ENCODE peak calls at places on chromosomes 1 and 21, in nine cellular contexts. T is AG09309, M is psoas muscle, G is GM23248, Z is fibroblast of mammary gland, H is heart right ventricle, X is neuronal stem cell, A is right cardiac atrium, W is adrenal gland. C is an unnamed sample.

GRCh38 chr21:25107708-25108107 is 499.6 kb downstream of the MRPL39 start:
- DNase-seq in T (no peak), M (no peak), G (peak), Z (peak), H (no peak), X (no peak), A (no peak), W (no peak), C (no peak)

GRCh38 chr1:1899967-1900327 is 9.1 kb upstream of the GNB1 start:
- DNase-seq in T (no peak), M (peak), G (no peak), Z (no peak), H (no peak), X (no peak), A (no peak), W (no peak), C (no peak)

GRCh38 chr1:210944255-210944654 is 189.7 kb downstream of the KCNH1 start:
- DNase-seq in T (no peak), M (no peak), G (no peak), Z (no peak), H (no peak), X (no peak), A (no peak), W (no peak), C (no peak)

GRCh38 chr21:18529253-18529652 is 125.7 kb upstream of the TMPRSS15 start:
- DNase-seq in T (no peak), M (no peak), G (peak), Z (peak), H (no peak), X (no peak), A (no peak), W (no peak), C (no peak)

GRCh38 chr1:30514945-30515344 is 208.4 kb downstream of the MATN1 start:
- DNase-seq in T (no peak), M (no peak), G (no peak), Z (no peak), H (no peak), X (no peak), A (no peak), W (no peak), C (peak)

GRCh38 chr1:79090985-79091384 is 84.5 kb upstream of the ADGRL4 start:
- DNase-seq in T (no peak), M (no peak), G (no peak), Z (peak), H (no peak), X (no peak), A (no peak), W (no peak), C (no peak)

GRCh38 chr1:31934706-31935629 is 3.2 kb downstream of the PTP4A2 start:
- DNase-seq in T (no peak), M (no peak), G (peak), Z (peak), H (no peak), X (no peak), A (no peak), W (no peak), C (no peak)

GRCh38 chr21:16650984-16651383 is 861.9 kb upstream of the CXADR start:
- DNase-seq in T (no peak), M (no peak), G (no peak), Z (no peak), H (no peak), X (no peak), A (no peak), W (no peak), C (no peak)

GRCh38 chr1:199084293-199084692 is 445.5 kb downstream of the PTPRC start:
- DNase-seq in T (peak), M (no peak), G (peak), Z (peak), H (no peak), X (no peak), A (no peak), W (no peak), C (no peak)

GRCh38 chr1:231192620-231193163 is 30.8 kb downstream of the TRIM67 start:
- DNase-seq in T (no peak), M (no peak), G (no peak), Z (peak), H (peak), X (no peak), A (peak), W (peak), C (no peak)

GRCh38 chr1:113850127-113850796 is 21.2 kb downstream of the PTPN22 start:
- DNase-seq in T (no peak), M (no peak), G (no peak), Z (no peak), H (no peak), X (no peak), A (no peak), W (no peak), C (no peak)

GRCh38 chr1:197235355-197235754 is 32.7 kb upstream of the CRB1 start:
- DNase-seq in T (no peak), M (no peak), G (no peak), Z (peak), H (no peak), X (no peak), A (no peak), W (no peak), C (no peak)

GRCh38 chr21:41786521-41786987 is 19.7 kb upstream of the RIPK4 start:
- DNase-seq in T (peak), M (no peak), G (peak), Z (no peak), H (no peak), X (no peak), A (no peak), W (no peak), C (no peak)

GRCh38 chr1:9250586-9251381 is 16.2 kb downstream of the H6PD start:
- DNase-seq in T (no peak), M (peak), G (no peak), Z (peak), H (no peak), X (no peak), A (no peak), W (peak), C (peak)

GRCh38 chr1:113008365-113008714 is 52.3 kb upstream of the SLC16A1 start:
- DNase-seq in T (no peak), M (no peak), G (no peak), Z (no peak), H (no peak), X (no peak), A (no peak), W (no peak), C (no peak)

GRCh38 chr21:41254090-41254700 is 62.4 kb upstream of the FAM3B start:
- DNase-seq in T (no peak), M (no peak), G (peak), Z (peak), H (no peak), X (no peak), A (no peak), W (no peak), C (no peak)

GRCh38 chr21:45326834-45327457 is 39.3 kb upstream of the POFUT2 start:
- DNase-seq in T (no peak), M (no peak), G (no peak), Z (no peak), H (no peak), X (no peak), A (peak), W (no peak), C (no peak)

GRCh38 chr1:220370041-220370700 is 97.9 kb upstream of the RAB3GAP2 start:
- DNase-seq in T (peak), M (peak), G (peak), Z (peak), H (peak), X (no peak), A (no peak), W (no peak), C (no peak)

GRCh38 chr1:230809205-230809990 is 58.9 kb downstream of the C1orf198 start:
- DNase-seq in T (no peak), M (no peak), G (no peak), Z (no peak), H (no peak), X (no peak), A (no peak), W (no peak), C (no peak)

GRCh38 chr1:213987422-213987875 is 324 bp upstream of the PROX1 start:
- DNase-seq in T (no peak), M (no peak), G (peak), Z (peak), H (no peak), X (no peak), A (no peak), W (no peak), C (no peak)

GRCh38 chr1:111481387-111482221 is 7.8 kb downstream of the C1orf162 start:
- DNase-seq in T (no peak), M (peak), G (peak), Z (peak), H (peak), X (peak), A (peak), W (peak), C (peak)

GRCh38 chr1:156848461-156849150 is 10.3 kb downstream of the INSRR start:
- DNase-seq in T (no peak), M (peak), G (peak), Z (no peak), H (no peak), X (no peak), A (no peak), W (no peak), C (peak)

GRCh38 chr1:95232646-95233320 is 1.2 kb upstream of the RWDD3 start:
- DNase-seq in T (no peak), M (no peak), G (peak), Z (peak), H (no peak), X (no peak), A (no peak), W (peak), C (no peak)

GRCh38 chr1:26225033-26225831 is 8.8 kb upstream of the CEP85 start:
- DNase-seq in T (no peak), M (peak), G (peak), Z (peak), H (peak), X (peak), A (peak), W (peak), C (peak)

GRCh38 chr1:205923663-205924435 is 19.4 kb downstream of the SLC26A9 start:
- DNase-seq in T (no peak), M (no peak), G (no peak), Z (no peak), H (no peak), X (no peak), A (no peak), W (no peak), C (no peak)

GRCh38 chr1:38000529-38001453 is 4.5 kb downstream of the FHL3 start:
- DNase-seq in T (no peak), M (peak), G (peak), Z (peak), H (peak), X (no peak), A (peak), W (peak), C (peak)

GRCh38 chr1:42209516-42210370 is 45.2 kb upstream of the GUCA2A start:
- DNase-seq in T (no peak), M (no peak), G (peak), Z (peak), H (no peak), X (no peak), A (no peak), W (no peak), C (no peak)

GRCh38 chr1:70906790-70907189 is 140.8 kb downstream of the PTGER3 start:
- DNase-seq in T (no peak), M (no peak), G (no peak), Z (no peak), H (no peak), X (no peak), A (no peak), W (no peak), C (no peak)

GRCh38 chr1:10170362-10170665 is 40.1 kb upstream of the KIF1B start:
- DNase-seq in T (no peak), M (no peak), G (no peak), Z (no peak), H (no peak), X (no peak), A (no peak), W (no peak), C (no peak)

GRCh38 chr1:8061210-8061609 is 35.1 kb upstream of the ERRFI1 start:
- DNase-seq in T (peak), M (no peak), G (peak), Z (peak), H (no peak), X (no peak), A (peak), W (no peak), C (peak)

GRCh38 chr1:207956976-207957375 is 46.1 kb upstream of the CD34 start:
- DNase-seq in T (no peak), M (no peak), G (no peak), Z (no peak), H (no peak), X (no peak), A (no peak), W (no peak), C (no peak)

GRCh38 chr1:159839135-159839849 is 12.6 kb downstream of the SLAMF8 start:
- DNase-seq in T (no peak), M (no peak), G (no peak), Z (no peak), H (no peak), X (no peak), A (no peak), W (no peak), C (no peak)

GRCh38 chr1:97164276-97164639 is 442.7 kb downstream of the PTBP2 start:
- DNase-seq in T (no peak), M (no peak), G (no peak), Z (no peak), H (no peak), X (no peak), A (no peak), W (no peak), C (no peak)

GRCh38 chr1:218025454-218025853 is 259.6 kb upstream of the RRP15 start:
- DNase-seq in T (no peak), M (no peak), G (peak), Z (no peak), H (no peak), X (no peak), A (no peak), W (no peak), C (no peak)

GRCh38 chr1:23423415-23424170 is 955 bp downstream of the TCEA3 start:
- DNase-seq in T (no peak), M (peak), G (peak), Z (no peak), H (no peak), X (no peak), A (no peak), W (peak), C (peak)

GRCh38 chr1:36493524-36493923 is 10.8 kb upstream of the CSF3R start:
- DNase-seq in T (no peak), M (no peak), G (no peak), Z (no peak), H (no peak), X (no peak), A (no peak), W (no peak), C (no peak)

GRCh38 chr1:22283596-22283995 is 140.7 kb upstream of the WNT4 start:
- DNase-seq in T (no peak), M (no peak), G (no peak), Z (no peak), H (no peak), X (no peak), A (no peak), W (no peak), C (no peak)
- H3K4me3 ChIP-seq in T (no peak), M (no peak), G (no peak), Z (no peak), H (no peak), X (no peak), A (no peak), W (no peak), C (no peak)

DNA sequence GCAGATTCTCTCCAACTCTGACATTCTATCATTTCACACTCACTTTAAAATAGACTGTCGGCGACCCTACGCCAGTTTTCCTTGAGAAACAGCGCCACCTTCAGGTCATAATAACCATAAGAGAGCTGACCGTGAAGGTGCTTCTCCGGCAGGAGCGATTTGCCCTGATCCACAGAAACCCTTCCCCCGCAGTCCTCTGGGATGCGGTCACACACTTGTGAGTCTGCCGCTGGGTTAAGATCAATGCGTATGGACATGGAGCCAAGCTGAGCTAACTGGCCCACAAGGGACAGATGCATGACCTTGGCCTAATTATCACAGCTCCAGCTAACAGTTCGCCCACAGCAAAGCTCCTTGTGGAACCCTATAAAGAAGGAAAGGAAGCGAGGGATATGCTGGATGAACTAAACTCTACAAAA is 32.8 kb upstream of the IFNAR2 start:
- DNase-seq in T (no peak), M (peak), G (peak), Z (peak), H (peak), X (peak), A (peak), W (peak), C (no peak)
- H3K4me3 ChIP-seq in T (no peak), M (peak), G (no peak), Z (no peak), H (no peak), X (no peak), A (no peak), W (peak), C (no peak)

GRCh38 chr1:47418681-47419272 is 2.7 kb downstream of the FOXE3 start:
- DNase-seq in T (no peak), M (no peak), G (no peak), Z (no peak), H (no peak), X (no peak), A (no peak), W (no peak), C (no peak)

GRCh38 chr1:47417129-47418044 is 1.3 kb downstream of the FOXE3 start:
- DNase-seq in T (no peak), M (no peak), G (no peak), Z (no peak), H (no peak), X (no peak), A (no peak), W (no peak), C (no peak)

GRCh38 chr1:47415728-47416318 is at the start of gene FOXE3:
- DNase-seq in T (no peak), M (no peak), G (no peak), Z (no peak), H (no peak), X (no peak), A (no peak), W (no peak), C (peak)

GRCh38 chr1:47418122-47418521 is 2.0 kb downstream of the FOXE3 start:
- DNase-seq in T (no peak), M (no peak), G (no peak), Z (no peak), H (no peak), X (no peak), A (no peak), W (no peak), C (no peak)

GRCh38 chr1:47416319-47417128 is 439 bp downstream of the FOXE3 start:
- DNase-seq in T (no peak), M (no peak), G (peak), Z (no peak), H (no peak), X (peak), A (no peak), W (no peak), C (no peak)
- H3K4me3 ChIP-seq in T (peak), M (no peak), G (peak), Z (peak), H (peak), X (peak), A (peak), W (peak), C (no peak)

GRCh38 chr1:84479998-84480397 is 932 bp downstream of the RPF1 start:
- DNase-seq in T (no peak), M (no peak), G (peak), Z (peak), H (no peak), X (no peak), A (no peak), W (no peak), C (no peak)

GRCh38 chr1:84476225-84476624 is 2.8 kb upstream of the RPF1 start:
- DNase-seq in T (no peak), M (no peak), G (no peak), Z (no peak), H (no peak), X (no peak), A (no peak), W (no peak), C (no peak)

GRCh38 chr1:84480658-84481057 is 1.6 kb downstream of the RPF1 start:
- DNase-seq in T (no peak), M (no peak), G (no peak), Z (no peak), H (no peak), X (no peak), A (no peak), W (no peak), C (no peak)

GRCh38 chr1:84481317-84481716 is 2.3 kb downstream of the RPF1 start:
- DNase-seq in T (no peak), M (no peak), G (no peak), Z (no peak), H (no peak), X (no peak), A (no peak), W (no peak), C (no peak)

DNA sequence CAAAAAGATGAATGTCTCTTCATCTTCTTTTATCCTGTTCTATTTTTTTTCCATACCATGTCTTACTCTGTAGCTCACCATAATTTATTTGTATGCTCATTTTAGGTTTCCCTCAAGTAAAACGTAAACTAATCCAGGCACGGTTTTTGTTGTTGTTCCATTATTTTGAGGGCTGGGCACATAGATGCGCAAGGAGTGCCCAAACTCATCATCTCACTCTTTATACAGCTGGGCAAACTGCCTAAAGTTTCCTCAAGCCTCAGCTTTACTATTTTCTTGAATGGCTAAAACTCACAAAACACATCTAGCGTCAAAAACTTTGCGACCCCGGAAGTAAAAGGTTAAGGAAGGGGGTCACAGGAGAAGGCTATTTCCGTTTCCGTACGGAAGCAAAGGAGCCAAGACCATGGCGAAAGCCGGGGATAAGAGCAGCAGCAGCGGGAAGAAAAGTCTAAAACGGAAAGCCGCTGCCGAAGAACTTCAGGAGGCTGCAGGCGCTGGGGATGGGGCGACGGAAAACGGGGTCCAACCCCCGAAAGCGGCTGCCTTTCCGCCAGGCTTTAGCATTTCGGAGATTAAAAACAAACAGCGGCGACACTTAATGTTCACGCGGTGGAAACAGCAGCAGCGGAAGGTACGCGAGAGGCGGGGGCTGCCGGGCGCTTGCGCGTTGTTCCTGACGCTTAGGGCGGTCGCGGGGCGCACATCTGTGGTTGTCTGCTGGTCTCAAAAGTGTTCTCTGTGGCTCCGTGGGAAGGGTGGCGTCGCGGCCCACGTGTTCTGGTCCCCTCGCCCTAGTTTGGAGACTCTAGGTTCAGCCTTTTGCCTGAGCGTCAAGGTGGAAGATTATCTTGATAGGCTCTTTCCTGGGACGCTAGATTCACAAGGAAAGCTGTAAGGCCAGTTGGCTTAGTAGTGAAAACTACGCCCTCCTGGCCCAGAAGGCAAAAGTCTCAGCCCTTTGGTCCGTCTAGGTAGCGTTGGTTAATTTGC is at the start of gene RPF1:
- DNase-seq in T (peak), M (peak), G (peak), Z (peak), H (peak), X (peak), A (peak), W (peak), C (peak)
- H3K4me3 ChIP-seq in T (peak), M (peak), G (peak), Z (peak), H (peak), X (peak), A (peak), W (peak), C (peak)

GRCh38 chr1:215402147-215402546 is 165.0 kb upstream of the KCTD3 start:
- DNase-seq in T (no peak), M (no peak), G (no peak), Z (no peak), H (no peak), X (no peak), A (no peak), W (no peak), C (no peak)

GRCh38 chr1:215405211-215405610 is 161.9 kb upstream of the KCTD3 start:
- DNase-seq in T (no peak), M (no peak), G (no peak), Z (peak), H (no peak), X (no peak), A (no peak), W (no peak), C (no peak)

GRCh38 chr1:215406927-215407326 is 160.2 kb upstream of the KCTD3 start:
- DNase-seq in T (no peak), M (no peak), G (no peak), Z (no peak), H (no peak), X (no peak), A (no peak), W (no peak), C (no peak)

GRCh38 chr1:215407575-215407974 is 159.5 kb upstream of the KCTD3 start:
- DNase-seq in T (no peak), M (no peak), G (peak), Z (peak), H (no peak), X (no peak), A (no peak), W (no peak), C (no peak)
- H3K4me3 ChIP-seq in T (no peak), M (no peak), G (no peak), Z (no peak), H (no peak), X (no peak), A (no peak), W (no peak), C (no peak)